ENCODE peak calls at places on chromosomes 12 and 14, in four cellular contexts. W is thyroid gland, V is mammary epithelial cell, Y is dorsolateral prefrontal cortex. Q is an unnamed sample.

GRCh38 chr12:33596061-33596460 is 156.4 kb upstream of the SYT10 start:
- DNase-seq in W (no peak), V (peak; percentile 2), Y (no peak), Q (no peak)

GRCh38 chr12:95279835-95280234 is 62.2 kb downstream of the VEZT start:
- DNase-seq in W (no peak), V (no peak), Y (no peak), Q (no peak)

GRCh38 chr12:60263146-60263545 is 667.3 kb downstream of the SLC16A7 start:
- DNase-seq in W (no peak), V (no peak), Y (no peak), Q (no peak)

GRCh38 chr12:2877959-2878732 is 1.1 kb downstream of the RHNO1 start:
- DNase-seq in W (peak; percentile 27), V (peak; percentile 14), Y (no peak), Q (no peak)

GRCh38 chr12:41904041-41904440 is 240.6 kb downstream of the GXYLT1 start:
- DNase-seq in W (no peak), V (no peak), Y (no peak), Q (no peak)

GRCh38 chr14:88614218-88614907 is 51.5 kb downstream of the ZC3H14 start:
- DNase-seq in W (no peak), V (peak; percentile 32), Y (no peak), Q (peak; percentile 45)

GRCh38 chr14:101561145-101561896 is at the start of gene DIO3:
- DNase-seq in W (no peak), V (no peak), Y (no peak), Q (no peak)

GRCh38 chr14:49621114-49621881 is 699 bp downstream of the MGAT2 start:
- DNase-seq in W (peak; percentile 67), V (no peak), Y (peak; percentile 73), Q (no peak)

GRCh38 chr12:111269688-111270087 is 99.2 kb downstream of the PHETA1 start:
- DNase-seq in W (no peak), V (no peak), Y (no peak), Q (no peak)

GRCh38 chr14:104181761-104182530 is 43.6 kb downstream of the KIF26A start:
- DNase-seq in W (no peak), V (peak; percentile 8), Y (no peak), Q (peak; percentile 70)

GRCh38 chr12:94326234-94326633 is 133.4 kb downstream of the CEP83 start:
- DNase-seq in W (no peak), V (no peak), Y (no peak), Q (no peak)

GRCh38 chr14:103118019-103118662 is 5.1 kb upstream of the TNFAIP2 start:
- DNase-seq in W (peak; percentile 55), V (no peak), Y (no peak), Q (no peak)

GRCh38 chr12:109261939-109262338 is 47.1 kb downstream of the FOXN4 start:
- DNase-seq in W (no peak), V (no peak), Y (no peak), Q (no peak)

GRCh38 chr14:93332032-93332852 is 594 bp downstream of the BTBD7 start:
- DNase-seq in W (peak; percentile 77), V (peak; percentile 55), Y (peak; percentile 70), Q (peak; percentile 36)

GRCh38 chr12:132783917-132784531 is 22.4 kb upstream of the ANKLE2 start:
- DNase-seq in W (no peak), V (no peak), Y (peak; percentile 59), Q (no peak)

GRCh38 chr12:16612647-16613046 is 6.7 kb upstream of the LMO3 start:
- DNase-seq in W (no peak), V (peak; percentile 51), Y (no peak), Q (peak; percentile 20)

GRCh38 chr12:89179983-89180382 is 172.3 kb downstream of the DUSP6 start:
- DNase-seq in W (peak; percentile 4), V (peak; percentile 97), Y (no peak), Q (peak; percentile 85)

GRCh38 chr12:65325183-65325582 is 46.7 kb downstream of the MSRB3 start:
- DNase-seq in W (no peak), V (no peak), Y (no peak), Q (no peak)

GRCh38 chr12:48107252-48107613 is 1.4 kb upstream of the SENP1 start:
- DNase-seq in W (no peak), V (no peak), Y (no peak), Q (no peak)

DNA sequence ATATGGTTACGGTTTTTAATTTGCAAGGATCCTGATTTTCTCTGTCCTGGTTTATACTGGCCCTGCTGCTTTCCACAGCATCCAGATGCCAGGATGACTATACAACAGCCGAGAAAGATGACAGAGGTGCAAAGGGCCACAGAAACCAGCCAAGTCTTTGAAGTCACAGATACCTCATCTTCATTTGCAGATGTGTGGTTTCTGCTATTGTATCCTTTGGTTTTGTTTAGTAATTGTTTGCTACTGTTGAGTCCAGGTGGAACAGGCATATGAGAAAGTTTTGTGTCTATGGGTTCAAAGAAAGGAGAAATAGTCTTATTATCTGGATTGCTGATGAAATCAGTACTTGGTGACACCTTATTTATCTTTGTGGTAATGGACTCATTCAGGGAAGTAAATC is 17.3 kb upstream of the KLHL42 start:
- DNase-seq in W (no peak), V (no peak), Y (no peak), Q (no peak)
- TF ChIP-seq CTCF in W (no peak), V (no peak), Y (no peak), Q (no peak)

GRCh38 chr12:26124491-26125450 is at the start of gene BHLHE41:
- DNase-seq in W (peak; percentile 94), V (peak; percentile 83), Y (peak; percentile 86), Q (peak; percentile 18)

GRCh38 chr12:26121841-26122680 is 2.8 kb downstream of the BHLHE41 start:
- DNase-seq in W (peak; percentile 17), V (no peak), Y (peak; percentile 52), Q (no peak)

GRCh38 chr12:26122681-26123481 is 2.0 kb downstream of the BHLHE41 start:
- DNase-seq in W (peak; percentile 80), V (peak; percentile 80), Y (peak; percentile 77), Q (no peak)

GRCh38 chr12:26125451-26126339 is 858 bp upstream of the BHLHE41 start:
- DNase-seq in W (peak; percentile 93), V (peak; percentile 98), Y (peak; percentile 84), Q (peak; percentile 84)

DNA sequence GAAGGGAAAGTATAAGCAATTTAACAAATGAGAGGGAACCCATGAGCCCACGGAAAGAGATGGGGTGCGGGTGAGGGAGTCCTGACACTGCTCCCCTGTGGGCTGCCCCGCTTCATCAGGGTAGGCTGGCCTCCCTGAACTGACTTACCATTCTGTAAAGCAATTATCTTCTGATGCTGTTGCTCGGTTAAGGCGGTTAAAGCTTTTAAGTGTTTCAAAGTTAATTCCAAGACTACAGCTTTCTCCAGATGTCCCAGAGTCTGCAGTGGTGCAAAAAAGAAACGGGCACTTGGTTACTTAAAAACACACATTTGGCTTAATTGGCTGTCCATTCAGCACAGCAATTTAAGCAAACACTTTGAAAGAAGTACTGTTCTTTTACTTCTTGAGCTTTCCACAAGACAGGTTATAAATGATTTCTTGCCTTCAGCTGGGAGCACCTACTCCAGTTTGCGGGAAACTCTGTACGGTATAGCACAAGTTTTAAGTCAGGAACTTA is 1.3 kb downstream of the BHLHE41 start:
- DNase-seq in W (no peak), V (no peak), Y (no peak), Q (no peak)
- H3K27ac ChIP-seq in W (peak overlapping the region; percentile 94), V (peak overlapping the region; percentile 69), Y (peak overlapping the region; percentile 99), Q (peak overlapping the region; percentile 64)

GRCh38 chr12:68896881-68897540 is 36.0 kb downstream of the CPM start:
- DNase-seq in W (no peak), V (peak; percentile 40), Y (no peak), Q (no peak)

GRCh38 chr12:68901145-68901544 is 31.8 kb downstream of the CPM start:
- DNase-seq in W (no peak), V (no peak), Y (no peak), Q (no peak)

GRCh38 chr12:68901551-68901950 is 31.4 kb downstream of the CPM start:
- DNase-seq in W (no peak), V (no peak), Y (no peak), Q (no peak)

GRCh38 chr12:68900241-68900640 is 32.7 kb downstream of the CPM start:
- DNase-seq in W (no peak), V (no peak), Y (no peak), Q (no peak)

GRCh38 chr12:68899251-68899771 is 33.7 kb downstream of the CPM start:
- DNase-seq in W (peak; percentile 20), V (peak; percentile 67), Y (no peak), Q (peak; percentile 41)
- TF ChIP-seq CTCF in W (no peak), V (peak; percentile 96), Y (peak; percentile 20), Q (no peak)

DNA sequence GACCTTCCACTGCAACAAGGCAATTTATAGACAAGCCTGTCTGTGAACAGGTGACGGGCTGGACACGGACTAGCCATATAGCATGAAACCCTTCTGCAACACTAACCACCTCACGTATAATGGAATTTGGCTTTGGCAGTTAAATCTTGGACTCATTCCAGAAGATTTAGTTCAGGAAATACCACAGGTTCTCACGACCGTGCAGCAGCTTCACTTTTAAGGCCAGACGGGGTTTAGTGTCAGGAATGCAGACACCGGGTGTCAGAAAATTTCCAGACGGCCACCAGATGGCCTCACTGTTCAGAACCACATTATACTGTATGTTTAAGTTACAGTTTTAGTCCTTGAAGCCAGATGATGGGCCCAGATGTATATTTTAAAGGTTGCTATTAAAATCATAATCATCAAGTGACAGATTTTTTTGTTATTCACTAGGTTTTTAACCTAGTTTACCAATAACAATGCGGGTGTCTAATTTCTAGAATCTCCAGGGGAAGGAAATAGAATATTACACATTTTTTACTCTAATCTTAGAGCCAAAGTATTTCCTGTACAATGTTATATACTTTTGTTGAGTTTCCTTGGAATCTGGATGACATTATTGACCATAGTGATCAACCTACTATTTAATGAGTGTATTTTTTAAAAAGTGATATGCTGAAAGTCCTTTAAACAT is 90.5 kb upstream of the TMPO start:
- DNase-seq in W (peak; percentile 73), V (peak; percentile 69), Y (peak; percentile 54), Q (peak; percentile 86)
- H3K27ac ChIP-seq in W (no peak overlapping the region), V (no peak overlapping the region), Y (no peak overlapping the region), Q (no peak overlapping the region)

GRCh38 chr12:53292441-53292840 is 2.9 kb upstream of the PFDN5 start:
- DNase-seq in W (no peak), V (no peak), Y (no peak), Q (no peak)
- TF ChIP-seq CTCF in W (no peak), V (no peak), Y (no peak), Q (no peak)

DNA sequence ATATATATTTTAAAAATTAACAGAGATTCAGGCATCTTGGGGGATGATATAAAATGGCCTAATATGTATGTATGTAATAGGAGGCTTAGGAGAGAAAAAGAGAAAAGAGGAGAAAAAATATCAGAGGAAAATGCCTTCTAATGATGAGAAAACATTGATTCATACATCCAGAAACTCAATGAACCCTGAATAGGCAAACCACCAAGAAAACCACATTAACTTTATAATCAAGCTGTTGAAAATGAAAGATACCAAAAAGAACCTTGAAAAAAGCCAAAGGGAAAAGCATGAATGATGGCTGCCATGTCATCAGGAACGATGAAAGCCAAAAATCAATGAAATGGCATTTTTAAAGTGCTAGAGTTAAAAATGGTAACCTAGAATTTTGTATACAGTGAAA is 180.3 kb downstream of the EPS8 start:
- DNase-seq in W (no peak), V (no peak), Y (no peak), Q (no peak)
- H3K27ac ChIP-seq in W (no peak overlapping the region), V (no peak overlapping the region), Y (no peak overlapping the region), Q (no peak overlapping the region)

GRCh38 chr14:22131749-22132476 is 457.1 kb downstream of the DAD1 start:
- DNase-seq in W (no peak), V (no peak), Y (no peak), Q (no peak)
- TF ChIP-seq CTCF in W (no peak), V (peak; percentile 56), Y (peak; percentile 9), Q (peak; percentile 29)